ENCODE peak calls at places on chromosomes 13 and 19, in five cellular contexts. K is neural progenitor cell, F is HCT116, P is SK-N-SH, I is hepatocyte. X is an unnamed sample.
A peak's percentile ranks its signal among the peaks of the same experiment; 100 is the strongest.

GRCh38 chr13:110256126-110256905 is 50.6 kb downstream of the COL4A1 start:
- DNase-seq in K (no peak), F (no peak), P (no peak), I (no peak), X (no peak)

GRCh38 chr19:38745316-38745715 is 1.0 kb upstream of the CAPN12 start:
- DNase-seq in K (no peak), F (no peak), P (peak; percentile 24), I (no peak), X (no peak)

GRCh38 chr13:112740502-112741131 is 50.8 kb downstream of the ATP11A start:
- DNase-seq in K (no peak), F (no peak), P (no peak), I (peak; percentile 52), X (peak; percentile 83)

GRCh38 chr19:12994701-12995595 is at the start of gene NFIX:
- DNase-seq in K (peak; percentile 89), F (no peak), P (peak; percentile 86), I (peak; percentile 75), X (peak; percentile 86)

GRCh38 chr13:22749626-22750025 is 431.2 kb upstream of the SGCG start:
- DNase-seq in K (no peak), F (no peak), P (no peak), I (no peak), X (no peak)

GRCh38 chr19:7970716-7971448 is 27.4 kb upstream of the TIMM44 start:
- DNase-seq in K (peak; percentile 86), F (peak; percentile 8), P (peak; percentile 81), I (peak; percentile 66), X (peak; percentile 60)

GRCh38 chr13:49436890-49437289 is 7.0 kb downstream of the CAB39L start:
- DNase-seq in K (no peak), F (no peak), P (no peak), I (peak; percentile 20), X (peak; percentile 76)

GRCh38 chr13:95300625-95301134 is 571 bp downstream of the ABCC4 start:
- DNase-seq in K (peak; percentile 73), F (peak; percentile 23), P (peak; percentile 75), I (peak; percentile 80), X (peak; percentile 65)

GRCh38 chr13:109665781-109666249 is 120.6 kb downstream of the IRS2 start:
- DNase-seq in K (no peak), F (no peak), P (no peak), I (no peak), X (no peak)

GRCh38 chr19:29620931-29621351 is 14.9 kb downstream of the POP4 start:
- DNase-seq in K (no peak), F (no peak), P (no peak), I (no peak), X (no peak)

GRCh38 chr13:40350283-40350992 is 316.0 kb downstream of the FOXO1 start:
- DNase-seq in K (no peak), F (no peak), P (no peak), I (no peak), X (no peak)

GRCh38 chr13:31722684-31723083 is 16.6 kb upstream of the RXFP2 start:
- DNase-seq in K (no peak), F (no peak), P (peak; percentile 68), I (no peak), X (no peak)

GRCh38 chr13:79398915-79399314 is 7.1 kb downstream of the RBM26 start:
- DNase-seq in K (no peak), F (no peak), P (no peak), I (no peak), X (peak; percentile 44)

GRCh38 chr19:43675269-43675879 is 5.4 kb upstream of the PLAUR start:
- DNase-seq in K (no peak), F (peak; percentile 92), P (no peak), I (peak; percentile 86), X (peak; percentile 70)
- TF ChIP-seq EZH2phosphoT487 in K (no peak), F (no peak), P (no peak), I (no peak), X (no peak)

DNA sequence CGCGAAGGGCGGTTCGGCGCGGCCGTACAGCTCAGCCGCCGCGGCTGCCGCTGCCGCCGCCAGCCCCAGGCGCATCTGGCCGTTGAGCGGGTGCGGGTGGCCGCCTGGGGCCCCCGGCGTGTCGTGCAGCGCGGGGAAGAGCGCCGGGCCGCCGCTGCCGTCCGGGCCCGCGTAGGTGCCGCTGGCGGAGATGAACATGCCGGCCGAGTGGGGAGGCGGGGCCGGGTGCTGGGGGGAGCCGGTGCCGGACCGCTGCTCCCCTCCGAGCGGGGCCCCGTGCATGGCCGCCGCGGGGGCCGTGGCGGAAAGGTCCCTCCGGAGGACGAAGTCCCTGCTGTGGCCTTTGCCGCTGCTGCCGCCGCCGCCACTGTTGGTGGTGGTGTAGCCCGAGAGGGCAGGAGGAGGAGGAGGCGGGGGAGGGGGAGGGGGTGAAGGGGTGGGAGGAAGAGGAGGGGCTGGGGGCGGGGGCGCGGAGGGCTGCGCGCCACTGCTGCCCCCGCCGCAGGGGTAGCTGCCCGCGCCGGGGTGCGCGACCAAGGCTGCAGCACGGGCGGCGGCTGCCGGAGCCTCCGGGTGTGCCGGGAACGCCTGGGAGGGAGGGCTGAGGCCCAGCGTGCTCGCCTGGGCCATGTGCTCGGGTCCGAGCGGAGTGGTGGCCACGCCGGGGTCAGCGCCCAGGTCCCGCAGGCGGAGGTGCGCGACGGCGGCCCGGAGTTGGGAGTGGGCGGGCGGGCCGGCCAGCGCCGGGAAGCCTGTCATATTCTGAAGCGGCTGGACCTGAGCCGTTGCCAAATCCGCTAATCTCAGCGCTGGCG is 599 bp downstream of the ZIC5 start:
- DNase-seq in K (peak; percentile 87), F (no peak), P (peak; percentile 50), I (no peak), X (peak; percentile 28)
- H3K9me3 ChIP-seq in K (no peaks in the 10 kb centered on the region), F (no peaks in the 10 kb centered on the region), P (no peaks in the 10 kb centered on the region), I (no peaks in the 10 kb centered on the region), X (no peaks in the 10 kb centered on the region)

GRCh38 chr19:16462757-16463250 is 9.0 kb downstream of the EPS15L1 start:
- DNase-seq in K (no peak), F (no peak), P (no peak), I (no peak), X (peak; percentile 68)
- TF ChIP-seq EZH2phosphoT487 in K (no peak), F (no peak), P (no peak), I (no peak), X (no peak)

DNA sequence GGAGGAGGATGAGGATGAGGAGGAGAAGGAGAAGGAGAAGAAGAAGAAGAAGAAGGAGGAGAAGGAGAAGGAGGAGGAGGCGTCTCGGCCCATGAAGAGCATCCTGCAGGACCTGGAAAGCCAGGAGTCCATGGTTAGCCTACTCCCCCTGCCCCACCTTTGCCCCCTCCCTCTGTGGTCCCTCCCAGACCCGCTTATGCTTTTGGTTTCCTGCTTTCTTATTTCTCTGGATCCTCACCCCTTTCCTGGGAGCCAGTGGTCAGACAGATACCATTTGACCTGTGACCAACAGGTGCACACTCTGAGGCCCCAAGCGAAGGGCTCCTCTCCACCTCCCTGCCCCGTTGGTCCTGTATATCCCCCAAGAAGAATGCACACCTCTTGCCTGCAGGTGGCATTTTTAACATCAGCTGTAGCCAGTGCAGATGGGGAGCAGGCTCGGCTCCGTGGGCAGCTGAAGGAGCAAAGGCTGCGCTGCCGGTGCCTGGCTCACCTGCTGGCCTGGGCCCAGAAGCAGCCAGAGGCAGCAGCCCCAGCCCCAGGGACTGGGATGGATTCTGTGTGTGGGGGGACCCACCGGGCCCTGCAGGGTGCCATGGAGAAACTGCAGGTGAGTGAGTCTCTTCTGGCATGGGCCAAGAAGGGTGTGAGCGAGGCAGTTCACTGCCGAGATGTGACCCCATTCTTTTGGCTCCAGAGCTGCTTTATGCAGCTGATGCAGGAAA is 32.1 kb upstream of the ZNF492 start:
- DNase-seq in K (no peak), F (no peak), P (no peak), I (no peak), X (no peak)
- H3K9me3 ChIP-seq in K (peaks cover 7% of the 10 kb centered on the region), F (peaks cover 11% of the 10 kb centered on the region), P (no peaks in the 10 kb centered on the region), I (no peaks in the 10 kb centered on the region), X (no peaks in the 10 kb centered on the region)

DNA sequence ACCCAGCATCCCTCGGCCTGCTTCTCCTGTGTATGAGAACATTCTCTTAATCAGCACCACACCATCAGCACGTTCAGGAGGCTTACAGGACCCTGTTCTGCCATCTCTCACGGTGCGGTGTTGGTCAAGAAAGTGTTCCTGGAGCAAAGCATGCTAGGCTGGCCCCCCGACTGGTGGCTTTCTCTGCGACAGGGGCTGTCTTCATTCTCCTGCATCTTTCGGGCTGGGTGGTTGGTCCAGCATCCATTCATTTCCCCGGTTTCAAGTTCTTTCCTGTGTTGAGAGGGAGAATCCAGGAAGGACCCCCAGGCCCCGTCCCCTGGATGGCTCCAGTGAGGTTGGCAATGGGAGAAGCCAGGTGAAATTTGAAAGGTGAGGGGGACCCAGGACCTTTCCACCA is 55.8 kb downstream of the C1QTNF9 start:
- DNase-seq in K (no peak), F (no peak), P (no peak), I (no peak), X (no peak)
- TF ChIP-seq EZH2phosphoT487 in K (no peak), F (no peak), P (no peak), I (no peak), X (no peak)

X was measured in GM23248.